ENCODE peak calls at places on chromosomes 5 and 9, in four cellular contexts. J, V, D and A are unnamed samples.

GRCh38 chr9:124500028-124500795 is 7.0 kb downstream of the NR5A1 start:
- DNase-seq in J (no peak), V (no peak), D (no peak), A (no peak)

GRCh38 chr9:93132287-93132927 is 1.6 kb downstream of the NINJ1 start:
- DNase-seq in J (no peak), V (no peak), D (no peak), A (no peak)

GRCh38 chr5:63262191-63262981 is 683.8 kb downstream of the LRRC70 start:
- DNase-seq in J (no peak), V (no peak), D (no peak), A (no peak)

GRCh38 chr9:97438666-97439065 is 26.8 kb downstream of the TDRD7 start:
- DNase-seq in V (no peak), D (no peak), J (no peak), A (no peak)

GRCh38 chr5:171272996-171273970 is 35.8 kb upstream of the TLX3 start:
- DNase-seq in D (no peak), J (peak), V (no peak), A (peak)

GRCh38 chr9:77826621-77827020 is 178.5 kb upstream of the GNA14 start:
- DNase-seq in D (no peak), J (no peak), V (no peak), A (no peak)

GRCh38 chr9:89425024-89425805 is 72.7 kb downstream of the SEMA4D start:
- DNase-seq in J (no peak), V (no peak), D (no peak), A (no peak)

GRCh38 chr5:171397599-171397998 is 9.9 kb downstream of the NPM1 start:
- DNase-seq in D (no peak), J (no peak), V (no peak), A (no peak)

GRCh38 chr5:38447786-38448185 is 108.7 kb downstream of the LIFR start:
- DNase-seq in J (no peak), D (no peak), V (no peak), A (no peak)

GRCh38 chr9:6428940-6429889 is 16.2 kb downstream of the UHRF2 start:
- DNase-seq in V (no peak), J (no peak), D (no peak), A (no peak)

GRCh38 chr5:173714551-173715428 is 98.3 kb upstream of the BOD1 start:
- DNase-seq in D (no peak), V (no peak), J (no peak), A (no peak)

GRCh38 chr9:125495137-125496119 is 211.6 kb downstream of the MAPKAP1 start:
- DNase-seq in J (no peak), D (no peak), V (no peak), A (no peak)

GRCh38 chr9:104868687-104869404 is 59.1 kb downstream of the ABCA1 start:
- DNase-seq in J (peak), V (peak), D (no peak), A (peak)

GRCh38 chr5:10595678-10596309 is 31.9 kb downstream of the ANKRD33B start:
- DNase-seq in D (no peak), V (no peak), J (no peak), A (peak)

GRCh38 chr5:50853151-50853550 is 186.7 kb downstream of the PARP8 start:
- DNase-seq in J (no peak), V (no peak), D (no peak), A (no peak)

GRCh38 chr9:6605202-6605601 is 40.3 kb downstream of the GLDC start:
- DNase-seq in V (no peak), J (no peak), D (no peak), A (no peak)

GRCh38 chr9:35618325-35618727 is at the start of gene CD72:
- DNase-seq in D (no peak), J (no peak), V (peak), A (no peak)

GRCh38 chr5:110544603-110545002 is 181.9 kb downstream of the TMEM232 start:
- DNase-seq in V (no peak), D (no peak), J (no peak), A (no peak)

GRCh38 chr9:85610074-85610855 is 131.5 kb downstream of the AGTPBP1 start:
- DNase-seq in V (no peak), J (peak), D (no peak), A (no peak)

GRCh38 chr5:155460501-155460931 is 447.0 kb downstream of the KIF4B start:
- DNase-seq in D (no peak), V (no peak), J (no peak), A (no peak)

GRCh38 chr9:130729145-130729544 is 35.6 kb downstream of the EXOSC2 start:
- DNase-seq in V (no peak), J (no peak), D (no peak), A (no peak)

GRCh38 chr5:98110791-98111190 is 662.7 kb upstream of the RGMB start:
- DNase-seq in V (no peak), J (no peak), D (no peak), A (no peak)

GRCh38 chr9:123111427-123111826 is 78.0 kb downstream of the GPR21 start:
- DNase-seq in J (no peak), V (no peak), D (no peak), A (peak)

GRCh38 chr5:19406576-19407365 is 581.2 kb downstream of the CDH18 start:
- DNase-seq in V (no peak), J (no peak), D (no peak), A (no peak)

GRCh38 chr9:13621871-13622564 is 342.5 kb upstream of the MPDZ start:
- DNase-seq in D (no peak), J (no peak), V (no peak), A (no peak)

GRCh38 chr5:9233712-9234111 is 312.2 kb downstream of the SEMA5A start:
- DNase-seq in D (no peak), V (no peak), J (no peak), A (no peak)

GRCh38 chr9:133359420-133360175 is 3.2 kb downstream of the SURF2 start:
- DNase-seq in V (no peak), D (no peak), J (peak), A (peak)

GRCh38 chr5:171601266-171601881 is 181.9 kb downstream of the FGF18 start:
- DNase-seq in D (no peak), J (no peak), V (peak), A (no peak)

GRCh38 chr5:1639757-1640156 is 116.0 kb upstream of the LPCAT1 start:
- DNase-seq in D (no peak), J (no peak), V (peak), A (no peak)

GRCh38 chr5:96943829-96944228 is 7.9 kb downstream of the LNPEP start:
- DNase-seq in J (no peak), D (no peak), V (no peak), A (no peak)

GRCh38 chr9:135220601-135221575 is 133.4 kb downstream of the OLFM1 start:
- DNase-seq in J (no peak), D (no peak), V (no peak), A (no peak)

GRCh38 chr5:176787676-176788075 is 22.7 kb upstream of the UNC5A start:
- DNase-seq in J (no peak), D (no peak), V (no peak), A (no peak)

GRCh38 chr5:31476607-31477200 is 55.2 kb downstream of the DROSHA start:
- DNase-seq in J (no peak), D (no peak), V (no peak), A (no peak)

GRCh38 chr9:16950051-16950450 is 79.6 kb upstream of the BNC2 start:
- DNase-seq in J (peak), D (no peak), V (no peak), A (no peak)

GRCh38 chr5:137374110-137374853 is 124.8 kb downstream of the SPOCK1 start:
- DNase-seq in V (no peak), D (no peak), J (no peak), A (peak)